ENCODE peak calls at places on chromosomes 3 and 15, in eight cellular contexts. V, I, E, O, Y, Q, L and B are unnamed samples.

GRCh38 chr3:182485306-182485705 is 308.0 kb upstream of the ATP11B start:
- DNase-seq in V (no peak), I (no peak), E (no peak), O (no peak), Y (no peak), Q (no peak), L (no peak), B (no peak)

GRCh38 chr15:91099616-91100560 is at the start of gene SV2B:
- DNase-seq in V (peak), I (no peak), E (peak), O (peak), Y (no peak), Q (no peak), L (peak), B (peak)

GRCh38 chr3:33007776-33008175 is 56.3 kb downstream of the CCR4 start:
- DNase-seq in V (no peak), I (no peak), E (no peak), O (no peak), Y (no peak), Q (no peak), L (no peak), B (no peak)

GRCh38 chr3:41583014-41583413 is 378.9 kb downstream of the ULK4 start:
- DNase-seq in V (no peak), I (no peak), E (no peak), O (no peak), Y (no peak), Q (no peak), L (no peak), B (no peak)

GRCh38 chr3:176584413-176585176 is 612.7 kb downstream of the TBL1XR1 start:
- DNase-seq in V (no peak), I (no peak), E (no peak), O (peak), Y (no peak), Q (no peak), L (no peak), B (no peak)

GRCh38 chr3:100129944-100130343 is 15.6 kb upstream of the FILIP1L start:
- DNase-seq in V (no peak), I (no peak), E (no peak), O (no peak), Y (no peak), Q (peak), L (no peak), B (no peak)

GRCh38 chr3:6861331-6861988 is 545 bp downstream of the GRM7 start:
- DNase-seq in V (no peak), I (no peak), E (no peak), O (no peak), Y (no peak), Q (no peak), L (no peak), B (no peak)

GRCh38 chr15:82789491-82789890 is 16.4 kb downstream of the FSD2 start:
- DNase-seq in V (no peak), I (no peak), E (no peak), O (no peak), Y (no peak), Q (no peak), L (no peak), B (no peak)